ENCODE peak calls at places on chromosome 21, in ten cellular contexts. F is fibroblast of mammary gland; M is GM12864; T is fibroblast of lung; C is sigmoid colon; E is fibroblast of pulmonary artery; Q is CD8-positive, alpha-beta T cell; Z is fibroblast of the aortic adventitia; W is AG04450; N is astrocyte of the cerebellum. H is an unnamed sample.

GRCh38 chr21:42414928-42415769 is 11.4 kb downstream of the UBASH3A start:
- DNase-seq in F (peak; percentile 88), M (peak; percentile 84), T (peak; percentile 79), C (no peak), E (peak; percentile 57), Q (peak; percentile 89), Z (peak; percentile 7), W (no peak), N (peak; percentile 5), H (no peak)

GRCh38 chr21:45328198-45329087 is 40.7 kb upstream of the POFUT2 start:
- DNase-seq in F (no peak), M (no peak), T (no peak), C (peak; percentile 66), E (no peak), Q (no peak), Z (no peak), W (no peak), N (no peak), H (no peak)

GRCh38 chr21:45568383-45568782 is 26.1 kb upstream of the SLC19A1 start:
- DNase-seq in F (no peak), M (no peak), T (no peak), C (peak; percentile 48), E (no peak), Q (no peak), Z (no peak), W (no peak), N (no peak), H (no peak)

GRCh38 chr21:37659874-37660273 is 256.4 kb downstream of the KCNJ6 start:
- DNase-seq in F (no peak), M (no peak), T (no peak), C (no peak), E (no peak), Q (no peak), Z (no peak), W (no peak), N (no peak), H (no peak)

GRCh38 chr21:44977616-44978340 is 37.9 kb downstream of the SLX9 start:
- DNase-seq in F (no peak), M (no peak), T (no peak), C (no peak), E (no peak), Q (no peak), Z (no peak), W (no peak), N (no peak), H (no peak)

GRCh38 chr21:33945652-33946270 is 30.2 kb upstream of the ATP5PO start:
- DNase-seq in F (no peak), M (no peak), T (no peak), C (no peak), E (no peak), Q (no peak), Z (no peak), W (no peak), N (no peak), H (no peak)

GRCh38 chr21:45076245-45076661 is 1.9 kb downstream of the ADARB1 start:
- DNase-seq in F (no peak), M (no peak), T (no peak), C (peak; percentile 38), E (peak; percentile 13), Q (no peak), Z (no peak), W (no peak), N (no peak), H (no peak)

GRCh38 chr21:33212159-33212851 is 17.4 kb upstream of the IFNAR2 start:
- DNase-seq in F (peak; percentile 70), M (no peak), T (peak; percentile 70), C (no peak), E (peak; percentile 61), Q (peak; percentile 32), Z (peak; percentile 51), W (peak; percentile 33), N (no peak), H (no peak)

GRCh38 chr21:45392206-45392971 is 12.6 kb upstream of the COL18A1 start:
- DNase-seq in F (no peak), M (no peak), T (no peak), C (peak; percentile 52), E (no peak), Q (no peak), Z (no peak), W (no peak), N (no peak), H (no peak)

GRCh38 chr21:46131721-46132651 is 23.4 kb downstream of the FTCD start:
- DNase-seq in F (peak; percentile 54), M (no peak), T (no peak), C (no peak), E (no peak), Q (no peak), Z (no peak), W (no peak), N (no peak), H (no peak)

GRCh38 chr21:21897275-21897883 is 899.2 kb downstream of the NCAM2 start:
- DNase-seq in F (peak; percentile 44), M (no peak), T (peak; percentile 43), C (no peak), E (no peak), Q (no peak), Z (no peak), W (no peak), N (no peak), H (no peak)

GRCh38 chr21:46229133-46229922 is 754 bp upstream of the LSS start:
- DNase-seq in F (no peak), M (no peak), T (no peak), C (peak; percentile 74), E (no peak), Q (no peak), Z (no peak), W (no peak), N (no peak), H (no peak)

GRCh38 chr21:34892196-34892595 is 156.9 kb downstream of the RUNX1 start:
- DNase-seq in F (no peak), M (no peak), T (peak; percentile 65), C (no peak), E (no peak), Q (no peak), Z (peak; percentile 57), W (no peak), N (no peak), H (no peak)

GRCh38 chr21:19507682-19508260 is 1104.2 kb upstream of the TMPRSS15 start:
- DNase-seq in F (peak; percentile 1), M (no peak), T (no peak), C (no peak), E (peak; percentile 4), Q (no peak), Z (no peak), W (no peak), N (no peak), H (no peak)

GRCh38 chr21:25862596-25862995 is 127.8 kb downstream of the GABPA start:
- DNase-seq in F (peak; percentile 47), M (peak; percentile 13), T (peak; percentile 30), C (no peak), E (peak; percentile 59), Q (no peak), Z (peak; percentile 64), W (no peak), N (peak; percentile 19), H (no peak)

GRCh38 chr21:38534591-38534990 is 36.3 kb upstream of the ERG start:
- DNase-seq in F (no peak), M (no peak), T (no peak), C (no peak), E (no peak), Q (no peak), Z (no peak), W (no peak), N (no peak), H (no peak)

GRCh38 chr21:15139881-15140280 is 75.1 kb upstream of the NRIP1 start:
- DNase-seq in F (no peak), M (no peak), T (no peak), C (no peak), E (no peak), Q (no peak), Z (no peak), W (no peak), N (no peak), H (no peak)

GRCh38 chr21:21232320-21232719 is 234.1 kb downstream of the NCAM2 start:
- DNase-seq in F (peak; percentile 69), M (no peak), T (peak; percentile 50), C (no peak), E (peak; percentile 84), Q (no peak), Z (peak; percentile 77), W (peak; percentile 29), N (peak; percentile 53), H (no peak)

GRCh38 chr21:34807881-34808568 is 139.2 kb downstream of the CLIC6 start:
- DNase-seq in F (peak; percentile 98), M (no peak), T (peak; percentile 94), C (peak; percentile 85), E (peak; percentile 96), Q (peak; percentile 62), Z (peak; percentile 97), W (peak; percentile 82), N (peak; percentile 83), H (peak; percentile 89)

DNA sequence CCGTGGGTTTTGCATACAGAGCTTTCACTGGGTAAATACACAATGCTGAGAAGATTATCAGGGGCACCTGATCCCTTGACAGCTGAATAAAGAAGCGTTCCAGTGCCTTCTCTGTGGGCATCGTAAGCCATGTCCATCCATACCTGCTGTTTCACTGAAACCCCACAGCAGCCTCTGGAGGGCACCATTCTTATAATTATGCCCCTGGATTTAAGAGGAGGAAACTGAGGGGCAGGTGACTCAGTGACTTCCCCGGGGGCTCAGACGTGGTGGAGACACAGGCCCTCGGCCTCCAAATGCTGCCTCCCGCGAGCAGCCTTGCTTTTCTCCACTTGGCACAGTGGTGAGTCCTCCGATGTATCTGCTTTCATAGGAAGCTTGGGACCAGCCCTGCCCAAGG is 56.7 kb downstream of the B3GALT5 start:
- DNase-seq in F (no peak), M (no peak), T (no peak), C (no peak), E (no peak), Q (no peak), Z (no peak), W (no peak), N (no peak), H (no peak)
- TF ChIP-seq CTCF in F (no peak), M (no peak), T (no peak), C (no peak), E (no peak), Q (no peak), Z (no peak), W (no peak), N (no peak), H (no peak)

GRCh38 chr21:40841524-40842196 is 5.3 kb downstream of the DSCAM start:
- DNase-seq in F (no peak), M (no peak), T (peak; percentile 40), C (no peak), E (no peak), Q (no peak), Z (no peak), W (no peak), N (peak; percentile 26), H (no peak)
- H3K4me3 ChIP-seq in F (no peak overlapping the region), M (no peak overlapping the region), T (no peak overlapping the region), C (peak overlapping the region; percentile 28), E (no peak overlapping the region), Q (no peak overlapping the region), Z (no peak overlapping the region), W (peak overlapping the region; percentile 21), N (peak overlapping the region; percentile 43), H (peak overlapping the region; percentile 26)

GRCh38 chr21:31566061-31566460 is 93.4 kb upstream of the SOD1 start:
- DNase-seq in F (peak; percentile 6), M (no peak), T (no peak), C (no peak), E (peak; percentile 14), Q (no peak), Z (no peak), W (no peak), N (no peak), H (no peak)
- TF ChIP-seq CTCF in F (peak; percentile 15), M (no peak), T (no peak), C (no peak), E (peak; percentile 24), Q (no peak), Z (peak; percentile 12), W (no peak), N (peak; percentile 29), H (no peak)

GRCh38 chr21:24046816-24047443 is 1560.4 kb downstream of the MRPL39 start:
- DNase-seq in F (no peak), M (no peak), T (no peak), C (no peak), E (no peak), Q (no peak), Z (no peak), W (no peak), N (no peak), H (no peak)
- H3K4me3 ChIP-seq in F (no peak overlapping the region), M (no peak overlapping the region), T (no peak overlapping the region), C (no peak overlapping the region), E (no peak overlapping the region), Q (no peak overlapping the region), Z (no peak overlapping the region), W (no peak overlapping the region), N (no peak overlapping the region), H (no peak overlapping the region)

H was measured in AG09309.